ENCODE peak calls at places on chromosomes 12 and 14, in five cellular contexts. C is transverse colon, U is breast epithelium, S is stomach, W is suprapubic skin. I is an unnamed sample.

GRCh38 chr12:125263385-125263784 is 198.2 kb downstream of the AACS start:
- DNase-seq in U (no peak), W (no peak), C (no peak), S (no peak), I (no peak)

GRCh38 chr14:96297000-96297399 is 41.0 kb downstream of the BDKRB1 start:
- DNase-seq in W (no peak), U (no peak), S (no peak), C (no peak), I (peak)

GRCh38 chr12:51678086-51678724 is 87.2 kb downstream of the SCN8A start:
- DNase-seq in W (no peak), S (peak), C (peak), U (no peak), I (peak)

GRCh38 chr14:100146548-100147091 is 12.8 kb downstream of the DEGS2 start:
- DNase-seq in W (no peak), S (no peak), U (no peak), C (peak), I (no peak)

GRCh38 chr14:22861651-22862050 is 9.9 kb upstream of the LRP10 start:
- DNase-seq in U (no peak), S (no peak), W (no peak), C (no peak), I (no peak)

GRCh38 chr12:43937947-43938346 is 102.1 kb downstream of the TMEM117 start:
- DNase-seq in S (no peak), W (no peak), C (no peak), U (no peak), I (peak)

GRCh38 chr14:90721619-90722305 is 94.5 kb downstream of the TTC7B start:
- DNase-seq in W (no peak), U (no peak), S (no peak), C (no peak), I (no peak)

GRCh38 chr14:100822921-100823320 is 3.0 kb upstream of the MEG3 start:
- DNase-seq in C (no peak), S (no peak), U (no peak), W (no peak), I (no peak)

GRCh38 chr12:106302401-106303201 is at the start of gene TCP11L2:
- DNase-seq in W (peak), C (peak), S (peak), U (peak), I (peak)

GRCh38 chr14:90547968-90548367 is 151.1 kb downstream of the CALM1 start:
- DNase-seq in U (no peak), S (no peak), W (no peak), C (no peak), I (no peak)

GRCh38 chr14:33505295-33505962 is 445.4 kb downstream of the EGLN3 start:
- DNase-seq in C (no peak), U (no peak), S (no peak), W (no peak), I (no peak)

GRCh38 chr12:26786491-26787124 is 46.4 kb downstream of the ITPR2 start:
- DNase-seq in C (no peak), U (no peak), S (no peak), W (no peak), I (no peak)

GRCh38 chr12:132966676-132967415 is 10.7 kb upstream of the ZNF605 start:
- DNase-seq in W (no peak), C (no peak), S (no peak), U (no peak), I (no peak)

GRCh38 chr12:123232472-123232806 is 502 bp downstream of the MPHOSPH9 start:
- DNase-seq in S (no peak), C (no peak), W (no peak), U (no peak), I (no peak)

GRCh38 chr14:98605043-98605442 is 667.0 kb downstream of the BCL11B start:
- DNase-seq in W (no peak), C (no peak), U (no peak), S (no peak), I (peak)

GRCh38 chr12:120252071-120252906 is 13.2 kb downstream of the PXN start:
- DNase-seq in S (no peak), W (no peak), C (no peak), U (no peak), I (no peak)

GRCh38 chr12:113463746-113464743 is 7.6 kb downstream of the LHX5 start:
- DNase-seq in W (no peak), U (no peak), S (no peak), C (no peak), I (peak)

GRCh38 chr12:54977155-54977554 is 7.4 kb downstream of the TESPA1 start:
- DNase-seq in S (no peak), U (no peak), C (no peak), W (no peak), I (no peak)

GRCh38 chr14:102862154-102862772 is 60.2 kb upstream of the AMN start:
- DNase-seq in C (no peak), U (no peak), W (no peak), S (no peak), I (no peak)

GRCh38 chr14:67599698-67600561 is at the start of gene PIGH:
- DNase-seq in W (peak), U (peak), C (peak), S (peak), I (peak)

GRCh38 chr12:6277982-6278438 is 32.5 kb upstream of the PLEKHG6 start:
- DNase-seq in S (peak), W (no peak), C (peak), U (peak), I (peak)

GRCh38 chr12:21774358-21775129 is at the start of gene KCNJ8:
- DNase-seq in U (no peak), S (peak), W (no peak), C (peak), I (peak)

GRCh38 chr12:43148711-43149110 is 403.3 kb downstream of the ADAMTS20 start:
- DNase-seq in W (no peak), S (no peak), C (no peak), U (no peak), I (no peak)

GRCh38 chr12:77294016-77294415 is 228.6 kb upstream of the E2F7 start:
- DNase-seq in W (no peak), S (no peak), C (no peak), U (no peak), I (no peak)

DNA sequence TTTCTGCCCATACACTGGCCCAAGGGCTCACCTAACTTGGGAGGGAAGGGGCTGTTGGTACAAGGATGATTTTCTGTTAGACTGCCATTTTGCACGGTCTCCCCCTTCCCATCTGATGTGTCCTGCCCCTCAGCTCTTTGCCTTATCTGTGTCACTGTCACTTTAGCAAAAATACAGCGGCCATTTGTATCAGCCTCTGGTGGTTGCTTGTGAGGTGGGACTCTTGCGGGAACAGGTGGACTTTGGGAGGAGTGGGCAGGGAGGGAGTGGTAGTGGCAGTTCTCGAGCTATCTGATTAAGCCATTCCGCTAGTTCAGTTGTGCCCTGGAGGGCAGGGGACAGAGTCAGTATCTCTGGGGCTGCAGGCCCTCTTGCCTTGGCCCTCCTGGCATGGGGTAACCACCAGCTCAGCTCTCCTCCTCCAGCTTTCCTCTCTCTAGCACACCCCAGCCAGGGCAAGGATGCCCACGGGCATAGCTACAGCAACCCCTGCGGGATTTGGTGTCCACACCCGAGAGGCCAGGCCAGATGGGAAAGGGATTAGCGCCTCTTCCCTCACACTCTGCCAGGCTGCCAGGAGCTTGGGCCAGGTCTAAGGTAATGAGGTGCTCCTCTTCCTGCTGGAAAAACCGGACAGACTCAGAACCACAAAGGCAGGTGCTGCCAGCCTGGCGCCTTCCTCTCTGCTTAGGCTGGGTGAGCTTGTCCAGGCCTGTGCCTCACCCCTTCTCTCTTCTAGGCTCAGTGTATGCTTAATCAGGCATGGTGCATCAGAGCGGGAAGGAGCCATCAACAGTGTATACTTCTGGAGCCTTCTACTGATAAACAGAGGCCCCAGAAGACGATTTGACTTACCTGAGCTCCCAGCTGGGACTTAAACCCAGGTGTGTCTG is 8.7 kb downstream of the SLC48A1 start:
- DNase-seq in U (peak), W (no peak), C (no peak), S (no peak), I (no peak)
- TF ChIP-seq POLR2AphosphoS5 in U (no peak), W (no peak), C (no peak), S (no peak), I (peak)

DNA sequence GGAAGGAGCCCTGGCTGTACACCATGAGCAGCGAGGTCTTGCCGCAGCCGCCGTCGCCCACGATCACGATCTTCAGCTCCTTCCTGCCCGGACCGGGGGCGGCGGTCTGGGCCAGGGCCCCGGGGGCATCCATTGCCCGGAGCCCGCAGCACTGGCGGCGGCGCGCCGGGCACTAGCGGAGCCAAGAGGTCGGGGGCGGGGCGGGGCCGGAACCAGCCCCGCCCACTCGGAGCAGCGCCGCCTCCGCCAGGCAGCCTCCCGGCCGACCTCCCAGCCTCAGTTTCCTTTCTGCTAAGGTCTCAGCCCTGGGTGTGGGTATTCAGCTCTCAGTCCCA is at the start of gene RHOF:
- DNase-seq in S (peak), C (peak), U (no peak), W (no peak), I (peak)
- H3K4me3 ChIP-seq in S (peak), C (peak), U (peak), W (peak), I (peak)

GRCh38 chr14:39025810-39026627 is 77.0 kb downstream of the SEC23A start:
- DNase-seq in W (no peak), S (no peak), C (no peak), U (no peak), I (no peak)
- TF ChIP-seq POLR2AphosphoS5 in W (no peak), S (no peak), C (no peak), U (no peak), I (no peak)

GRCh38 chr14:50932592-50933500 is 11.4 kb downstream of the PYGL start:
- DNase-seq in C (no peak), S (no peak), U (no peak), W (no peak), I (no peak)

GRCh38 chr14:50937800-50938199 is 6.5 kb downstream of the PYGL start:
- DNase-seq in W (no peak), U (no peak), S (no peak), C (no peak), I (no peak)

GRCh38 chr14:50937325-50937724 is 7.0 kb downstream of the PYGL start:
- DNase-seq in S (no peak), U (no peak), C (no peak), W (no peak), I (no peak)

GRCh38 chr14:50936882-50937281 is 7.4 kb downstream of the PYGL start:
- DNase-seq in U (no peak), S (no peak), W (no peak), C (no peak), I (no peak)

DNA sequence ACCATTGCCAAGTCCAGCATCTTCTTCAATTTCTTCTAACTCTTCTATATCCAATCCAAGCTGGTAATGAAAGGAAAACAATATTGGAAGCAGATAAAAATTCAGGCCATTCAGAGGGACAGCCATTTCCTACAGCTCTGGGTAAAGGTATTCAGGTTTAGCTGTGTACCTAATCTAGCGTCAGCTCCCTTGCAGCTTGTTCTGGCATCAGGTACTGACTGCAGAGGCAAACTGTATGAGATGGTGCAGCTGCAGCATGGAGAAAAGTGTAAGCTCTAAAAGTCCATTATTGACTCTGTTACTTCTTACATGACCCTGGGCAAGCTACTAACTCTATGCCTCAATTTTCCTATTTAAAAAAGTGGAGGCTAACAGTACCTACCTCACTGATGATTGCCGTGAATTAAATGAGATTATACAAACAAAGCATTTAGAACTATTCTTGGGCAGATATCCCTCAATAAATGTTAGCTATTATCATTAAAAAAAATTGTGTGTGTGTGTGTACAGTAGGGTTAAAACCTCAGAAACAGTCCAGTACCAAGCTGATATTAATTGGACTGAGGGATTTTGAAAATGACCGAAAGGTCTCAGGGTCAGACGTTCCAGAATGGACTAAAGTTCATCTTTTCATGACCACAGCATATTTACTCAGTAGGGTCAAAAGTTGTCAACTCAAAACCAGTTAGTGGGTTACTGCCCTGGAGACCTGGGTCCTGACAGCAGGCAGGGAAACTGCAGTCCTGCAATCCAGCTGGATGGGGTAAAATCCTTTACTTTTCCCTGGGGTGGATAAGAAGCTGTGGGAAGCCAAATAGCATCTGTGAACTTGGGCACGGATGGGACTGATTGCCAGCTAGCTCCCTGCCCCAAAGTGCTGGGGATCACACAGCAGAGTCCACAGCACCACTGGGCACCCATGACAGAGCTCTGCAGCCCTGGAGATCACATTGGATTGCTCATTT is 8.9 kb downstream of the PYGL start:
- DNase-seq in U (no peak), S (no peak), W (no peak), C (no peak), I (no peak)
- H3K4me3 ChIP-seq in U (no peak), S (no peak), W (no peak), C (no peak), I (no peak)

DNA sequence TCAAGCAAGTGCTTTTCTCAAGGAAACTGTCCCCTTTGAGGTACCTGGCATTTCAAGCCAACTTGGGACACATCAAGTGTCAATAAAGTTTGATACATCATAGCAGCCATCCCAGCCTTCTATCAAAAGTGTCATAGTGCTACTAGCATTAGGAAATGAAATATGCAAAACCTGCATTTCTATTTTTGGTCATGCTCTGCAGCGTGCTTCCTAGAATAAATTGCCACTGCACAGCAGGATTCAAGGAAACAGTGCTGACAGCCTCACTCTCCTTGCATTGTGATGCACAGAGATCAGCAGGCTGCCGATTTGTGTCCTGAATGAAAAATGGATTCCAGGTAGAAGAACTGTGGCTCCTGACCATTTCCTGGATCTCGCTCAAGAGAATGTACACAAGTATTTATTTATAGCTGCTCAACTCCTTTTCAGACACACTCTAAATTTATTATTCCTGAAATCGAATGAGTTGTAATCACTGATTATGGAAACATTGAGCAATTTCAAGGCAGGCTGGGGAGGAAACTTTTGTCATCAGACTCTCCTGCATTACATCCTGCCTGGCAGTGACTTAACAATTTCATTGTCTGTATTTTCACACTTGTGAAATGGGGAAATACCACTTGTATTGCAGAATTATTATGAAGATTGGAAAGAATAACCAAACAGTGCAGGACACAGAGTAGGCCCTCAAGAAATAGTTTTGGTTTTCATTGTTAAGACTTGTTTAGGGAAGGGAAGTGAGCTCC is 120.9 kb downstream of the SLC38A6 start:
- DNase-seq in U (no peak), W (no peak), S (no peak), C (no peak), I (peak)
- TF ChIP-seq POLR2AphosphoS5 in U (no peak), W (no peak), S (no peak), C (no peak), I (no peak)

DNA sequence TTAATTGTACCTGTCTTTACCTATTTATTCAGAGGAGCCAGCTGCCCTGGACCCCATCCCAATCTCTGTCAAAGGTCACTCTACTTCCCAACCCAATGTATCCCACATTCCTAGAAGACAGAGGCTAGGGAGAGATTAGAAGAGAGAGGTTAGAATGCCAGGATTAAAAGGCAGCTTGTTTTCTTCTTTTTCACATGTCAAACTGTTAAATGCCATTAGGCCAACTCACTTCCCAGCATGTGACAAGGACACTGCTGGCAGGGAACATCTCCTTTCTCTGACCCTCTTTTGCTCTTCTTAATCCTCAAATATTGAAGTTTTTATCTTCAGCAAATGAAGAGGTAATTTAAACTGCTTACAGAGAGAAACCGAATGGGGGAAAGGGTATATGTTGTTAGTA is 89.1 kb downstream of the BBS10 start:
- DNase-seq in C (no peak), U (no peak), W (no peak), S (no peak), I (no peak)
- H3K4me3 ChIP-seq in C (no peak), U (no peak), W (no peak), S (no peak), I (no peak)

GRCh38 chr14:104771918-104772706 is 19.2 kb downstream of the SIVA1 start:
- DNase-seq in C (no peak), U (no peak), W (no peak), S (peak), I (no peak)

GRCh38 chr14:104770072-104770579 is 17.2 kb downstream of the SIVA1 start:
- DNase-seq in C (no peak), S (no peak), W (no peak), U (no peak), I (no peak)

GRCh38 chr14:104772707-104773504 is 20.0 kb downstream of the SIVA1 start:
- DNase-seq in S (no peak), W (no peak), U (no peak), C (no peak), I (no peak)

GRCh38 chr14:104770851-104771272 is 17.9 kb downstream of the SIVA1 start:
- DNase-seq in U (no peak), C (no peak), S (no peak), W (no peak), I (peak)

DNA sequence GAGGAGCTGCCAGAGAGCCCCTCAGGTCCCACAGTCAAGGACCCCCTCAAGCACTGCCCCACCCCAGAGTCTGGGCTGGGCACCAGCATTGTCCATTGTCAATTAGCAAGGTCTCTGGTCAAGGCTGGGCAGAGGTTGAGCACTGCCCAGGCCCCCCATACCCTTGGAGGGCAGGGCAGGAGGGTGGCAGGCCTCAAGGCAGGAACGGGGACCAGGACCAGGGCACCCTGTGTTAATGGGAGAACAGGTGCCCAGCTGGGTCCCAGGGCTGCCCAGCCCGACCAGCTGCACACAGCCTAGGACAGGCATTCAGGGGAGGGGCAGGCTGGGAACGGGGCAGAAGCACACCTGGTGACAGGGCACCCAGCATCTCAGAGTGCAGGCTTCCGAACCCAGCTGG is 18.4 kb downstream of the SIVA1 start:
- DNase-seq in U (no peak), C (no peak), S (no peak), W (no peak), I (no peak)
- TF ChIP-seq POLR2AphosphoS5 in U (no peak), C (no peak), S (no peak), W (no peak), I (no peak)

I was measured in GM23338.